ENCODE peak calls at places on chromosomes 6 and 20, in eight cellular contexts. G is CD8-positive, alpha-beta T cell; Y is adrenal gland; Q is mammary epithelial cell; E is transverse colon; S is endothelial cell of umbilical vein; U is body of pancreas; A is colonic mucosa. N is an unnamed sample. For H3K27me3 and H3K9me3, the result is how much of the 10 kb centered on the place peaks cover.

GRCh38 chr20:15236812-15237211 is 899.4 kb upstream of the FLRT3 start:
- DNase-seq in Q (peak), A (peak), S (peak), G (no peak), Y (peak), U (peak), E (peak), N (peak)

GRCh38 chr6:163876391-163876790 is 461.9 kb downstream of the QKI start:
- DNase-seq in G (no peak), Q (no peak), A (no peak), Y (no peak), S (no peak), U (no peak), E (no peak), N (no peak)

GRCh38 chr6:119443993-119444641 is 94.6 kb upstream of the MAN1A1 start:
- DNase-seq in G (no peak), U (no peak), Y (no peak), E (no peak), Q (no peak), A (no peak), S (no peak), N (no peak)

GRCh38 chr20:60049601-60050000 is 91.4 kb downstream of the CDH26 start:
- DNase-seq in U (no peak), S (no peak), E (no peak), G (no peak), Q (peak), Y (no peak), A (no peak), N (no peak)

GRCh38 chr6:35477551-35478179 is 9.5 kb downstream of the RPL10A start:
- DNase-seq in S (no peak), Y (no peak), G (no peak), E (no peak), U (no peak), Q (no peak), A (no peak), N (no peak)

GRCh38 chr6:16624631-16625299 is 136.5 kb downstream of the ATXN1 start:
- DNase-seq in Y (no peak), S (no peak), E (no peak), G (no peak), Q (no peak), A (no peak), U (no peak), N (no peak)

GRCh38 chr20:62675156-62675871 is 33.0 kb downstream of the SLCO4A1 start:
- DNase-seq in G (no peak), S (no peak), Y (no peak), E (no peak), A (no peak), Q (no peak), U (no peak), N (peak)

GRCh38 chr6:91697010-91697694 is 1110.3 kb upstream of the MAP3K7 start:
- DNase-seq in A (no peak), G (no peak), U (no peak), S (no peak), Y (no peak), Q (peak), E (no peak), N (no peak)

GRCh38 chr20:37907677-37908397 is 4.9 kb downstream of the VSTM2L start:
- DNase-seq in G (no peak), E (no peak), S (peak), Q (peak), A (no peak), Y (peak), U (no peak), N (peak)

GRCh38 chr6:153031335-153031955 is 28.9 kb upstream of the MTRF1L start:
- DNase-seq in E (no peak), Y (no peak), G (no peak), S (peak), A (no peak), U (no peak), Q (peak), N (no peak)

GRCh38 chr6:34161857-34162515 is 16.1 kb upstream of the GRM4 start:
- DNase-seq in G (no peak), Y (no peak), S (no peak), U (no peak), E (no peak), A (no peak), Q (no peak), N (no peak)

GRCh38 chr6:101011165-101011564 is 130.0 kb upstream of the ASCC3 start:
- DNase-seq in U (no peak), S (no peak), Q (peak), G (no peak), Y (no peak), A (peak), E (peak), N (no peak)

GRCh38 chr6:6612308-6612707 is 23.8 kb downstream of the LY86 start:
- DNase-seq in S (no peak), U (no peak), A (no peak), E (no peak), G (no peak), Y (no peak), Q (no peak), N (no peak)

GRCh38 chr6:14542670-14543366 is 425.2 kb downstream of the CD83 start:
- DNase-seq in G (peak), U (no peak), E (no peak), S (no peak), A (no peak), Y (no peak), Q (peak), N (peak)

GRCh38 chr6:85008311-85009015 is 244.1 kb upstream of the TBX18 start:
- DNase-seq in A (no peak), Y (no peak), Q (no peak), E (no peak), G (no peak), S (peak), U (no peak), N (no peak)

GRCh38 chr20:13554706-13555105 is 84.0 kb downstream of the TASP1 start:
- DNase-seq in U (no peak), G (no peak), A (no peak), Y (peak), Q (peak), S (no peak), E (no peak), N (peak)

GRCh38 chr20:25286917-25287316 is 39.0 kb downstream of the PYGB start:
- DNase-seq in E (peak), Y (peak), G (no peak), Q (no peak), U (peak), S (no peak), A (no peak), N (no peak)

DNA sequence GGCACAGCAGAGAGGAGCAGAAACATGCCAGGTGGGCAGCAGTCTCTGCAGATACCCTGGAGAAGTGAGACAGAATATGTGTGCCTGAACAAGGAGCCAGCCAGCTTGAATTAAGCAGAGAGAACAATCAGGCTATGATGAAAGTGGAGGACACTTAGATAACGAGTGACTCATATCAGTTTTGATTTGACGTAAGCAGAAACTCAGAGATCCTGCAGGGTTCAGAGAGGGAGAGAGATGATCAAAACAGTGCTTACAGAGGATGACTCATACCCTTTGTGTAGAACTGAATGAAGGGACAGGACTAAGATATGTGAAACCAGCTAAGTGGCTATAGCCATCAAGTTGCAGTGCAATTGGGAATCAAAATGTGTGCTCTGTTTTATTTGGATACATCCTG is 300.7 kb downstream of the TENT5A start:
- DNase-seq in Y (peak), A (no peak), G (no peak), Q (peak), E (no peak), S (peak), U (no peak), N (no peak)
- H3K4me3 ChIP-seq in Y (no peak), A (no peak), G (no peak), Q (no peak), E (no peak), S (no peak), U (no peak), N (no peak)

DNA sequence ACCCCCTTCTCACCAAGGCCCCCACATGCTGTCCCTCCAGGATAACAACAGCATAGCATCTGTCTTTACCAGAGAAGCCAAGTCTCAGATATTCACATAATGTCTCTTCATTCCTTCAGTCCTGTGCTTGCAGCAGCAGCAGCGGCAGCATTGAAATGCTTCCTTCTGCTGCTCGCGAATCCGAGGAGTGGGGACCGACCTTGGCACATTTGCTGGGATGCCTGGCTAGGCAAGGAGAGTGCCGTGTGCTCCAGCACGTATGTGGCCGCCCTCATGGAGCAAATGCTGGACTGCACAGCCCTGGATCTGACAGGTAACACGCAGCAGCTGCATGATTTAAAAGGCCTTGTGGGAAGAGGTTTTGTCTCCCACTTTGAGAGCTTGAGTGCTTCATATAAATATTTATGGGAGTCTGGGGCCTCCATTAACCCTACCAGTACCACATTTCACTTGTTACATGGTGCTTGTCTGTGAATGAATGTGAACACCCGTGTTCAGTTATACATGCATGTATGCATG is 9.9 kb downstream of the MAFB start:
- DNase-seq in Q (no peak), Y (no peak), S (no peak), U (no peak), E (no peak), G (no peak), A (no peak), N (no peak)
- H3K27me3 ChIP-seq in Q (under half), Y (under half), S (under half), U (under half), E (half or more), G (under half), A (under half), N (under half)

GRCh38 chr6:168574075-168574698 is 133.2 kb downstream of the SMOC2 start:
- DNase-seq in A (no peak), E (no peak), Y (no peak), U (no peak), G (no peak), Q (no peak), S (no peak), N (no peak)
- H3K9me3 ChIP-seq in A (under half), E (under half), Y (under half), U (under half), G (under half), Q (under half), S (under half), N (under half)

GRCh38 chr20:52746190-52746589 is 226.0 kb upstream of the TSHZ2 start:
- DNase-seq in E (no peak), Y (no peak), U (no peak), G (no peak), Q (no peak), A (no peak), S (no peak), N (no peak)

GRCh38 chr20:52749020-52749419 is 223.1 kb upstream of the TSHZ2 start:
- DNase-seq in Y (no peak), U (no peak), E (no peak), A (no peak), S (no peak), G (no peak), Q (no peak), N (no peak)

GRCh38 chr20:52746768-52747167 is 225.4 kb upstream of the TSHZ2 start:
- DNase-seq in Y (no peak), A (no peak), U (no peak), G (no peak), S (no peak), E (no peak), Q (no peak), N (no peak)

GRCh38 chr20:52748235-52748950 is 223.8 kb upstream of the TSHZ2 start:
- DNase-seq in E (no peak), U (no peak), Q (no peak), A (no peak), Y (no peak), G (no peak), S (no peak), N (no peak)

DNA sequence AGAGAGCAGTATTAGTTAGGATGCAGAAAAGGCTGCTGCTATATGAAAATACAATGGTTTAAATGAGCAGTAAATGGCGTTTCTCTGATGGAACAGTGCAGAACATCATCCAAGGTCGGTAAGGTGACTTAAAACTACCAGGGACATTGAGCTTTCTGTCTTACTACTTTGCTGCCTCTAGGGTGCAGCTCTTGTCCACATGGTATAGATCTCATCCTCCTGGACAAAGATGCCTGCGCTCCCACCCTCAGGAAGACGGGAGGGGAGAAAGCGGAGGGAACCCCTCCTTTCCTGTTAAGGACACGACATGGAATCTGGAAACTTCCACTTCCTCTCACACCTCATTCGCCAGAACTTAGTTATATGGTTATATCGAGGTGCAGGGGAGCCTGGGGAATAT is 224.4 kb upstream of the TSHZ2 start:
- DNase-seq in E (no peak), Q (no peak), G (no peak), U (peak), Y (no peak), S (no peak), A (no peak), N (no peak)
- H3K4me3 ChIP-seq in E (no peak), Q (no peak), G (no peak), U (no peak), Y (no peak), S (no peak), A (no peak), N (no peak)

N was measured in MG63.